ENCODE peak calls at places on chromosomes 12 and 14, in seven cellular contexts. I is MM.1S, K is mesenchymal stem cell, W is Karpas-422, A is GM23338, Q is mammary epithelial cell, B is heart right ventricle. N is an unnamed sample.

GRCh38 chr12:76784600-76785051 is 20.7 kb downstream of the ZDHHC17 start:
- DNase-seq in I (no peak), Q (peak; percentile 31), K (no peak), W (no peak), B (peak; percentile 31), A (no peak), N (peak; percentile 11)

GRCh38 chr14:28012629-28013415 is 753.8 kb upstream of the FOXG1 start:
- DNase-seq in W (no peak), I (no peak), B (no peak), A (peak; percentile 40), Q (no peak), K (no peak), N (no peak)

GRCh38 chr14:23910876-23911210 is 42.7 kb upstream of the DHRS4 start:
- DNase-seq in K (no peak), W (no peak), B (no peak), I (no peak), A (no peak), Q (no peak), N (no peak)

GRCh38 chr14:94005324-94005723 is 8.2 kb downstream of the CCDC197 start:
- DNase-seq in B (no peak), I (no peak), Q (no peak), A (peak; percentile 54), K (no peak), W (peak; percentile 83), N (no peak)

GRCh38 chr14:68694516-68695235 is 98.2 kb downstream of the ZFP36L1 start:
- DNase-seq in Q (no peak), I (no peak), K (no peak), B (no peak), W (no peak), A (no peak), N (no peak)

GRCh38 chr12:100199347-100200136 is 1.1 kb upstream of the ACTR6 start:
- DNase-seq in I (peak; percentile 80), A (peak; percentile 94), W (peak; percentile 95), B (peak; percentile 41), Q (peak; percentile 52), K (no peak), N (peak; percentile 8)

GRCh38 chr12:26830783-26831601 is 2.0 kb downstream of the ITPR2 start:
- DNase-seq in W (peak; percentile 79), A (peak; percentile 30), B (no peak), I (no peak), K (peak; percentile 28), Q (no peak), N (no peak)

GRCh38 chr14:30077946-30078345 is 150.3 kb upstream of the PRKD1 start:
- DNase-seq in K (no peak), A (no peak), Q (no peak), I (no peak), B (no peak), W (no peak), N (no peak)

GRCh38 chr12:12523229-12523628 is 39.4 kb downstream of the DUSP16 start:
- DNase-seq in B (no peak), Q (no peak), I (no peak), K (no peak), A (no peak), W (no peak), N (no peak)

GRCh38 chr12:2294651-2295475 is 242.1 kb downstream of the CACNA1C start:
- DNase-seq in I (no peak), W (no peak), A (no peak), B (no peak), K (peak; percentile 66), Q (peak; percentile 16), N (no peak)

GRCh38 chr12:104498211-104498801 is 41.6 kb downstream of the CHST11 start:
- DNase-seq in A (no peak), B (no peak), K (no peak), I (no peak), Q (no peak), W (no peak), N (no peak)

GRCh38 chr12:130761537-130762318 is 45.6 kb upstream of the RIMBP2 start:
- DNase-seq in Q (peak; percentile 37), B (peak; percentile 28), K (peak; percentile 29), I (peak; percentile 46), W (peak; percentile 85), A (peak; percentile 73), N (peak; percentile 5)

GRCh38 chr12:117963836-117964235 is 5.0 kb downstream of the KSR2 start:
- DNase-seq in K (no peak), A (no peak), B (no peak), Q (no peak), W (no peak), I (no peak), N (no peak)

GRCh38 chr12:79927772-79928474 is 7.0 kb downstream of the PPP1R12A start:
- DNase-seq in I (peak; percentile 77), W (peak; percentile 48), Q (peak; percentile 41), B (no peak), K (peak; percentile 24), A (no peak), N (no peak)

GRCh38 chr14:101665478-101666078 is 95.9 kb upstream of the PPP2R5C start:
- DNase-seq in B (no peak), I (peak; percentile 40), Q (peak; percentile 52), W (peak; percentile 92), A (peak; percentile 71), K (peak; percentile 29), N (no peak)

GRCh38 chr14:92914087-92914656 is 8.8 kb upstream of the CHGA start:
- DNase-seq in I (peak; percentile 25), W (peak; percentile 85), B (peak; percentile 18), A (peak; percentile 87), Q (peak; percentile 29), K (peak; percentile 5), N (no peak)

GRCh38 chr14:65231286-65231980 is 129.1 kb upstream of the MAX start:
- DNase-seq in K (no peak), Q (no peak), W (no peak), A (no peak), I (no peak), B (no peak), N (no peak)

GRCh38 chr12:3945671-3946070 is 72.5 kb upstream of the PARP11 start:
- DNase-seq in W (no peak), Q (no peak), B (no peak), K (peak; percentile 1), A (no peak), I (no peak), N (no peak)

GRCh38 chr12:51908876-51909592 is 1.7 kb downstream of the ACVRL1 start:
- DNase-seq in Q (no peak), I (no peak), W (no peak), A (no peak), K (no peak), B (no peak), N (no peak)

GRCh38 chr14:95287176-95287754 is 32.4 kb downstream of the CLMN start:
- DNase-seq in Q (peak; percentile 35), I (no peak), K (no peak), B (no peak), A (no peak), W (peak; percentile 62), N (no peak)

GRCh38 chr14:36604757-36605505 is 22.5 kb upstream of the NKX2-8 start:
- DNase-seq in I (peak; percentile 45), K (peak; percentile 74), A (peak; percentile 91), Q (peak; percentile 66), B (peak; percentile 41), W (peak; percentile 92), N (peak; percentile 50)

DNA sequence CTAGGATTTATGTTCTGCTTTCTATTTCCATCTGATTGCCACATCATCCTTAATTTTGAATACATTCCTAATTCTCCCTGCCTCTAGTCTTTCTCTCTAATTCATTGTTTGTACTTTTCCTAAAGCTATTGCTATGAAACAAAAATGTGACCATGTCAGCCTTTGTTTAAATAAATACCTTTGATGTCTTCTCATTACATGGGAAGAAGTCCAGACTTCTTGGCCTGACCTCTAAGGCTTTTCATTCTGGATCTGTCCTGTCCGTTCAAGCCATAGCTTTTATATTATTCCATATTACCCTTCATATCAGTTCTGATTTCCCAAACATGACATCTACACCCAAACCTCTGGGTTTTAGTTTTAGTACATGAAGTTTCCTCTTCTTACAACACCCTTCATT is 91.4 kb downstream of the CDK17 start:
- DNase-seq in I (no peak), A (no peak), B (no peak), Q (no peak), K (peak; percentile 5), W (no peak), N (peak; percentile 57)
- H3K27ac ChIP-seq in I (no peak overlapping the region), A (no peak overlapping the region), B (no peak overlapping the region), Q (no peak overlapping the region), K (no peak overlapping the region), W (no peak overlapping the region), N (no peak overlapping the region)

GRCh38 chr12:111886662-111887545 is 44.9 kb downstream of the MAPKAPK5 start:
- DNase-seq in K (no peak), W (no peak), I (no peak), Q (no peak), A (no peak), B (no peak), N (no peak)

GRCh38 chr12:111881712-111882111 is 39.7 kb downstream of the MAPKAPK5 start:
- DNase-seq in I (no peak), B (no peak), W (no peak), A (no peak), Q (no peak), K (no peak), N (no peak)
- H3K36me3 ChIP-seq in I (no peaks in the 10 kb centered on the region), B (peaks cover 6% of the 10 kb centered on the region), W (peaks cover 44% of the 10 kb centered on the region), A (peaks cover 43% of the 10 kb centered on the region), Q (peaks cover 20% of the 10 kb centered on the region), K (peaks cover 48% of the 10 kb centered on the region), N (peaks cover 78% of the 10 kb centered on the region)

GRCh38 chr12:132415456-132416120 is 74.4 kb upstream of the FBRSL1 start:
- DNase-seq in Q (no peak), I (no peak), B (no peak), A (no peak), K (no peak), W (no peak), N (no peak)
- H3K4me1 ChIP-seq in Q (no peaks in the 10 kb centered on the region), I (no peaks in the 10 kb centered on the region), B (peaks cover 14% of the 10 kb centered on the region), A (no peaks in the 10 kb centered on the region), K (peaks cover 6% of the 10 kb centered on the region), W (no peaks in the 10 kb centered on the region), N (no peaks in the 10 kb centered on the region)

GRCh38 chr14:22159049-22159448 is 430.0 kb downstream of the DAD1 start:
- DNase-seq in B (no peak), Q (peak; percentile 91), W (no peak), K (no peak), I (peak; percentile 24), A (no peak), N (no peak)
- H3K27ac ChIP-seq in B (no peak overlapping the region), Q (peak overlapping the region; percentile 34), W (no peak overlapping the region), K (peak overlapping the region; percentile 82), I (no peak overlapping the region), A (no peak overlapping the region), N (no peak overlapping the region)

DNA sequence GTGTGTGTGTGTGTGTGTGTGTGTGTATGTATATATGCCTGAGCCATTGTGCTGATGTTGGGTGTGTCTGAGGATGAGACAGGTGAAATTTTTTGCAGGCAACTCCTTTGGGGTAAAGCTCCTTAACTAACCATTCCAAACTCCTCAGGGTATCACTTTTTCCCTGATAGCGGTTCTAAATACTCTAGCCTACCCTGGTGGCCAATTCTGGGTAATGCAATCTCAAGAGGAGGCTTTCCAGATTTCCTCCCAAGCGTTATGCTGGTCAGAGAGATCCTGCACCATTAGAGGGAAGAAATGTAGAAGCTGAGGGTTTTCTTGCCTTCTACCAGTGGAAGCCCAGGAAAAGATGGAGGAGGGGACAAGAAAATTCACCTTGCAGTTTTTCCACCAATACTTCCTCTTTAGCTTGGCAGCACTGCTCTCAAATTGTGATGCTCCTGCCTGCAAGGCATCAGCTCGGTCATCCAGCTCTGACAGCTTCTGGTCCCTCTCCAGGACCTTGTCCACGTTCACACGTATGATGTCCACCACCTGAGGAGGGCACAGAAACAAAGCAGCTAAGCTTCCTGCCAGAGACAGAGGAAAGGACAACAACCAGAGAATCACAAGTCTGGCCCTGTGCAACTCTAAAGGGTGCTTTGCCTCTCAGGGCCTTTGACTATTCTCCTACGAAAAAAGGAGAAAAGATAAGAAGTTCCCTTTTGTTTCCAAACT is 4.9 kb downstream of the VAMP1 start:
- DNase-seq in B (peak; percentile 63), Q (peak; percentile 48), K (peak; percentile 78), A (peak; percentile 92), W (peak; percentile 71), I (peak; percentile 49), N (no peak)
- H3K36me3 ChIP-seq in B (no peaks in the 10 kb centered on the region), Q (no peaks in the 10 kb centered on the region), K (peaks cover 44% of the 10 kb centered on the region), A (peaks cover 12% of the 10 kb centered on the region), W (peaks cover 82% of the 10 kb centered on the region), I (no peaks in the 10 kb centered on the region), N (peaks cover 65% of the 10 kb centered on the region)

N was measured in SJSA1.